ENCODE peak calls at places on chromosomes 1 and 21, in ten cellular contexts. One of them, this sample, is unnamed.

GRCh38 chr1:198400063-198400462 is 140.4 kb downstream of the ATP6V1G3 start:
- DNase-seq in prostate gland: no peak
- DNase-seq in tibial nerve: no peak
- DNase-seq in NB4: no peak
- DNase-seq in breast epithelium: no peak
- DNase-seq in A549: no peak
- DNase-seq in ovary: no peak
- DNase-seq in K562: no peak
- DNase-seq in IMR-90: no peak
- DNase-seq in suprapubic skin: no peak
- DNase-seq in this sample: no peak

GRCh38 chr1:161091093-161091492 is 1.7 kb upstream of the NECTIN4 start:
- DNase-seq in prostate gland: no peak
- DNase-seq in tibial nerve: no peak
- DNase-seq in NB4: no peak
- DNase-seq in breast epithelium: no peak
- DNase-seq in A549: no peak
- DNase-seq in ovary: no peak
- DNase-seq in K562: no peak
- DNase-seq in IMR-90: no peak
- DNase-seq in suprapubic skin: no peak
- DNase-seq in this sample: no peak

GRCh38 chr1:93591833-93592635 is 89.6 kb downstream of the BCAR3 start:
- DNase-seq in prostate gland: peak; percentile 42
- DNase-seq in tibial nerve: no peak
- DNase-seq in NB4: peak; percentile 43
- DNase-seq in breast epithelium: no peak
- DNase-seq in A549: peak; percentile 35
- DNase-seq in ovary: no peak
- DNase-seq in K562: peak; percentile 57
- DNase-seq in IMR-90: no peak
- DNase-seq in suprapubic skin: peak; percentile 67
- DNase-seq in this sample: no peak

GRCh38 chr1:116671835-116672234 is 4.3 kb upstream of the IGSF3 start:
- DNase-seq in prostate gland: no peak
- DNase-seq in tibial nerve: no peak
- DNase-seq in NB4: no peak
- DNase-seq in breast epithelium: no peak
- DNase-seq in A549: no peak
- DNase-seq in ovary: no peak
- DNase-seq in K562: no peak
- DNase-seq in IMR-90: no peak
- DNase-seq in suprapubic skin: no peak
- DNase-seq in this sample: no peak

GRCh38 chr1:34985063-34985770 is at the start of gene TMEM35B:
- DNase-seq in prostate gland: peak; percentile 49
- DNase-seq in tibial nerve: peak; percentile 56
- DNase-seq in NB4: peak; percentile 74
- DNase-seq in breast epithelium: no peak
- DNase-seq in A549: peak; percentile 33
- DNase-seq in ovary: peak; percentile 73
- DNase-seq in K562: peak; percentile 86
- DNase-seq in IMR-90: peak; percentile 41
- DNase-seq in suprapubic skin: peak; percentile 78
- DNase-seq in this sample: peak; percentile 67

GRCh38 chr1:225519166-225519863 is 91.5 kb upstream of the LBR start:
- DNase-seq in prostate gland: no peak
- DNase-seq in tibial nerve: no peak
- DNase-seq in NB4: no peak
- DNase-seq in breast epithelium: no peak
- DNase-seq in A549: no peak
- DNase-seq in ovary: no peak
- DNase-seq in K562: no peak
- DNase-seq in IMR-90: peak; percentile 28
- DNase-seq in suprapubic skin: no peak
- DNase-seq in this sample: no peak

GRCh38 chr1:21865943-21866628 is 54.0 kb downstream of the LDLRAD2 start:
- DNase-seq in prostate gland: no peak
- DNase-seq in tibial nerve: no peak
- DNase-seq in NB4: peak; percentile 74
- DNase-seq in breast epithelium: no peak
- DNase-seq in A549: no peak
- DNase-seq in ovary: no peak
- DNase-seq in K562: peak; percentile 83
- DNase-seq in IMR-90: no peak
- DNase-seq in suprapubic skin: no peak
- DNase-seq in this sample: no peak

GRCh38 chr21:25927195-25927880 is 192.6 kb downstream of the GABPA start:
- DNase-seq in prostate gland: no peak
- DNase-seq in tibial nerve: no peak
- DNase-seq in NB4: no peak
- DNase-seq in breast epithelium: no peak
- DNase-seq in A549: no peak
- DNase-seq in ovary: no peak
- DNase-seq in K562: no peak
- DNase-seq in IMR-90: no peak
- DNase-seq in suprapubic skin: no peak
- DNase-seq in this sample: no peak

GRCh38 chr1:33997127-33998047 is 133.5 kb downstream of the HMGB4 start:
- DNase-seq in prostate gland: no peak
- DNase-seq in tibial nerve: no peak
- DNase-seq in NB4: no peak
- DNase-seq in breast epithelium: no peak
- DNase-seq in A549: no peak
- DNase-seq in ovary: no peak
- DNase-seq in K562: no peak
- DNase-seq in IMR-90: no peak
- DNase-seq in suprapubic skin: no peak
- DNase-seq in this sample: no peak

GRCh38 chr1:244394851-244395765 is 56.6 kb downstream of the ADSS2 start:
- DNase-seq in prostate gland: no peak
- DNase-seq in tibial nerve: no peak
- DNase-seq in NB4: no peak
- DNase-seq in breast epithelium: no peak
- DNase-seq in A549: no peak
- DNase-seq in ovary: no peak
- DNase-seq in K562: no peak
- DNase-seq in IMR-90: no peak
- DNase-seq in suprapubic skin: no peak
- DNase-seq in this sample: no peak
- TF ChIP-seq POLR2A in prostate gland: no peak
- TF ChIP-seq POLR2A in tibial nerve: no peak
- TF ChIP-seq POLR2A in NB4: no peak
- TF ChIP-seq POLR2A in breast epithelium: no peak
- TF ChIP-seq POLR2A in A549: no peak
- TF ChIP-seq POLR2A in ovary: no peak
- TF ChIP-seq POLR2A in K562: no peak
- TF ChIP-seq POLR2A in IMR-90: no peak
- TF ChIP-seq POLR2A in suprapubic skin: no peak
- TF ChIP-seq POLR2A in this sample: no peak

GRCh38 chr1:19257178-19257914 is 5.7 kb downstream of the MRTO4 start:
- DNase-seq in prostate gland: no peak
- DNase-seq in tibial nerve: no peak
- DNase-seq in NB4: no peak
- DNase-seq in breast epithelium: no peak
- DNase-seq in A549: no peak
- DNase-seq in ovary: no peak
- DNase-seq in K562: no peak
- DNase-seq in IMR-90: no peak
- DNase-seq in suprapubic skin: no peak
- DNase-seq in this sample: no peak

GRCh38 chr1:19255288-19255687 is 3.7 kb downstream of the MRTO4 start:
- DNase-seq in prostate gland: no peak
- DNase-seq in tibial nerve: no peak
- DNase-seq in NB4: no peak
- DNase-seq in breast epithelium: no peak
- DNase-seq in A549: no peak
- DNase-seq in ovary: no peak
- DNase-seq in K562: no peak
- DNase-seq in IMR-90: no peak
- DNase-seq in suprapubic skin: no peak
- DNase-seq in this sample: no peak

GRCh38 chr1:19250629-19251304 is 557 bp downstream of the EMC1 start:
- DNase-seq in prostate gland: no peak
- DNase-seq in tibial nerve: no peak
- DNase-seq in NB4: peak; percentile 25
- DNase-seq in breast epithelium: no peak
- DNase-seq in A549: no peak
- DNase-seq in ovary: no peak
- DNase-seq in K562: peak; percentile 62
- DNase-seq in IMR-90: no peak
- DNase-seq in suprapubic skin: no peak
- DNase-seq in this sample: no peak

GRCh38 chr1:19254416-19254815 is 2.8 kb downstream of the MRTO4 start:
- DNase-seq in prostate gland: no peak
- DNase-seq in tibial nerve: no peak
- DNase-seq in NB4: no peak
- DNase-seq in breast epithelium: no peak
- DNase-seq in A549: no peak
- DNase-seq in ovary: no peak
- DNase-seq in K562: no peak
- DNase-seq in IMR-90: no peak
- DNase-seq in suprapubic skin: no peak
- DNase-seq in this sample: no peak

DNA sequence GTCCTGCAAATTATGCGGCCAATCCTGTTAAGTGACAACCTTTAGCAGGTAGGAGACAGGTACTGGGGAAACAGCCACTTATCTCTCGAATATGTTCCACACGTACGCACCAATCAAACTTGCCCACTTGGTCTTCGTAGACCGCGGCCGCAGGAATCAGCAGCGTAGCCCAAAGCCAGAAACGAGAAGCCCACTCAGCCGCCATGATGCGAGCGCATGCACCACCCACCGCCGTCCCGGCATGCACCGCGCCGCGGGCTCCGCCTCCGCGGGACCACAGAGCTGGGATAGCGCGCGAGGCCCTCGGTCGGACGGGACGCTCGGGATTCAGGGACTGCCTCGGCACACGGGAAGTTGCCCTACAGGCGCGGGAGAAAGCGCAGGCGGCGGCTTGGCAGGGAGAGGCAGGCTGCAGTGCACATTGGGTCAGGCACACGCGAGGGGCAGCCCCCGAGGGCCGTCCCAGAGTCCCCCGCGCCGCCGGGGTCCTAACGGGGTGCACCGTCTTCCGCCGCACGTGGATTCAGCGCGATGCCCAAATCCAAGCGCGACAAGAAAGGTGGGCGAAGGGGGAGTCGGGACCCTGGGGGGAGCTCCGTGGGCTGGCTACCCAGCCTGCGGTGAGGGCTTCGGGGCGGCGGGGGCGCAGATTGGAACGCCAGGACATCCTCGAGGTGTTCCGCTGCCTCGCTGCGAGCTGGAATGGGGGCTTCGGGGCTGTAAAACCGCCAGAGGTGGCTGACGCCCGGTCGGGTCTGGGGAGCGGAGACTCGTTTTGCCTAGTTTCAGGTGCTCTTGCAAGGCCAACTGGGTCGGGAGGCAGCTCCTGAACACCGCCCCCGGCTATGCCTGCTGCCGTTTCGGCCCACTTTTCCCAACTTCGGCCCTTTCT is at the start of the genes EMC1 and MRTO4:
- DNase-seq in prostate gland: peak; percentile 79
- DNase-seq in tibial nerve: peak; percentile 78
- DNase-seq in NB4: peak; percentile 91
- DNase-seq in breast epithelium: peak; percentile 66
- DNase-seq in A549: peak; percentile 76
- DNase-seq in ovary: peak; percentile 83
- DNase-seq in K562: peak; percentile 94
- DNase-seq in IMR-90: peak; percentile 73
- DNase-seq in suprapubic skin: peak; percentile 87
- DNase-seq in this sample: peak; percentile 72
- TF ChIP-seq POLR2A in prostate gland: peak; percentile 45
- TF ChIP-seq POLR2A in tibial nerve: no peak
- TF ChIP-seq POLR2A in NB4: peak; percentile 84
- TF ChIP-seq POLR2A in breast epithelium: no peak
- TF ChIP-seq POLR2A in A549: peak; percentile 63
- TF ChIP-seq POLR2A in ovary: no peak
- TF ChIP-seq POLR2A in K562: peak; percentile 97
- TF ChIP-seq POLR2A in IMR-90: peak; percentile 92
- TF ChIP-seq POLR2A in suprapubic skin: no peak
- TF ChIP-seq POLR2A in this sample: peak; percentile 58

GRCh38 chr1:58782308-58783089 is 1.3 kb downstream of the JUN start:
- DNase-seq in prostate gland: peak; percentile 49
- DNase-seq in tibial nerve: peak; percentile 38
- DNase-seq in NB4: peak; percentile 87
- DNase-seq in breast epithelium: peak; percentile 46
- DNase-seq in A549: peak; percentile 39
- DNase-seq in ovary: peak; percentile 63
- DNase-seq in K562: peak; percentile 50
- DNase-seq in IMR-90: peak; percentile 22
- DNase-seq in suprapubic skin: peak; percentile 82
- DNase-seq in this sample: no peak
- TF ChIP-seq POLR2A in prostate gland: no peak
- TF ChIP-seq POLR2A in tibial nerve: peak; percentile 29
- TF ChIP-seq POLR2A in NB4: no peak
- TF ChIP-seq POLR2A in breast epithelium: peak; percentile 44
- TF ChIP-seq POLR2A in A549: peak; percentile 15
- TF ChIP-seq POLR2A in ovary: peak; percentile 15
- TF ChIP-seq POLR2A in K562: no peak
- TF ChIP-seq POLR2A in IMR-90: peak; percentile 18
- TF ChIP-seq POLR2A in suprapubic skin: no peak
- TF ChIP-seq POLR2A in this sample: peak; percentile 3

DNA sequence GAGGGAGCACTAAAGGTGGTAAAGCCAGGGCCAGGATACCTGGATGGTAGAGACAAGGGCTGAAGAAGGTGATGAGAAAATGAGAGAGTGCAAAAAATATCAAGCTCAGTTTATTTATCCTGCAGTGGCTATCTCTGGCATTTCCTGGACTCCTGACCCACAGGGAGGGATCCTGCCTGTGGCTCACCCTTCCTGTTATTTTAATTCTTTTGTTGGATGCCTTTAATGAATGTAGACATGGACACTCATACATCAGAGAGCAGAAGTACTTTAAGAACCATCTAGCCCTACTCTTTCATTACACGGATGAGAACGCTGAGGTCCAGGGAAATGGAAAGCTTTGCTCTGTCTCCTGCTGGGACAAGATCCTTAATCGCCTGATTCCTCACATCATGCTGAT is 20.6 kb downstream of the JUN start:
- DNase-seq in prostate gland: no peak
- DNase-seq in tibial nerve: no peak
- DNase-seq in NB4: no peak
- DNase-seq in breast epithelium: no peak
- DNase-seq in A549: no peak
- DNase-seq in ovary: no peak
- DNase-seq in K562: no peak
- DNase-seq in IMR-90: peak; percentile 87
- DNase-seq in suprapubic skin: no peak
- DNase-seq in this sample: no peak
- TF ChIP-seq POLR2A in prostate gland: no peak
- TF ChIP-seq POLR2A in tibial nerve: no peak
- TF ChIP-seq POLR2A in NB4: no peak
- TF ChIP-seq POLR2A in breast epithelium: no peak
- TF ChIP-seq POLR2A in A549: no peak
- TF ChIP-seq POLR2A in ovary: no peak
- TF ChIP-seq POLR2A in K562: no peak
- TF ChIP-seq POLR2A in IMR-90: peak; percentile 50
- TF ChIP-seq POLR2A in suprapubic skin: no peak
- TF ChIP-seq POLR2A in this sample: no peak